ENCODE peak calls at places on chromosomes 2 and 18, in ten cellular contexts. One of them, this sample, is unnamed.
A peak's percentile ranks its signal among the peaks of the same experiment; 100 is the strongest.

GRCh38 chr2:114550895-114551793 is 108.7 kb downstream of the DPP10 start:
- DNase-seq in adrenal gland: peak; percentile 61
- DNase-seq in breast epithelium: peak; percentile 24
- DNase-seq in Peyer's patch: no peak
- DNase-seq in heart left ventricle: no peak
- DNase-seq in transverse colon: peak; percentile 76
- DNase-seq in gastrocnemius medialis: no peak
- DNase-seq in stomach: peak; percentile 37
- DNase-seq in IMR-90: peak; percentile 50
- DNase-seq in ovary: peak; percentile 15
- DNase-seq in this sample: peak; percentile 61

GRCh38 chr2:32683520-32684086 is 55.8 kb downstream of the TTC27 start:
- DNase-seq in adrenal gland: no peak
- DNase-seq in transverse colon: no peak
- DNase-seq in breast epithelium: no peak
- DNase-seq in Peyer's patch: no peak
- DNase-seq in gastrocnemius medialis: no peak
- DNase-seq in stomach: no peak
- DNase-seq in heart left ventricle: no peak
- DNase-seq in ovary: no peak
- DNase-seq in IMR-90: peak; percentile 11
- DNase-seq in this sample: no peak

GRCh38 chr2:216774180-216774579 is 78.8 kb upstream of the IGFBP5 start:
- DNase-seq in gastrocnemius medialis: no peak
- DNase-seq in ovary: no peak
- DNase-seq in breast epithelium: no peak
- DNase-seq in adrenal gland: no peak
- DNase-seq in heart left ventricle: no peak
- DNase-seq in stomach: no peak
- DNase-seq in IMR-90: no peak
- DNase-seq in transverse colon: no peak
- DNase-seq in Peyer's patch: no peak
- DNase-seq in this sample: no peak

GRCh38 chr2:155418753-155419152 is 720.3 kb downstream of the KCNJ3 start:
- DNase-seq in breast epithelium: no peak
- DNase-seq in adrenal gland: no peak
- DNase-seq in stomach: no peak
- DNase-seq in Peyer's patch: no peak
- DNase-seq in heart left ventricle: no peak
- DNase-seq in gastrocnemius medialis: no peak
- DNase-seq in ovary: no peak
- DNase-seq in transverse colon: no peak
- DNase-seq in IMR-90: no peak
- DNase-seq in this sample: no peak

GRCh38 chr18:31099490-31100230 is 2.6 kb downstream of the DSC2 start:
- DNase-seq in stomach: no peak
- DNase-seq in transverse colon: peak; percentile 22
- DNase-seq in Peyer's patch: no peak
- DNase-seq in heart left ventricle: no peak
- DNase-seq in adrenal gland: no peak
- DNase-seq in gastrocnemius medialis: no peak
- DNase-seq in ovary: no peak
- DNase-seq in IMR-90: no peak
- DNase-seq in breast epithelium: no peak
- DNase-seq in this sample: no peak

GRCh38 chr2:70828914-70829824 is 6.4 kb downstream of the CD207 start:
- DNase-seq in gastrocnemius medialis: no peak
- DNase-seq in heart left ventricle: no peak
- DNase-seq in ovary: no peak
- DNase-seq in IMR-90: peak; percentile 34
- DNase-seq in breast epithelium: no peak
- DNase-seq in stomach: no peak
- DNase-seq in transverse colon: no peak
- DNase-seq in Peyer's patch: no peak
- DNase-seq in adrenal gland: peak; percentile 30
- DNase-seq in this sample: no peak

GRCh38 chr2:69683170-69683971 is 39.8 kb upstream of the AAK1 start:
- DNase-seq in heart left ventricle: no peak
- DNase-seq in breast epithelium: no peak
- DNase-seq in IMR-90: peak; percentile 85
- DNase-seq in adrenal gland: no peak
- DNase-seq in stomach: no peak
- DNase-seq in gastrocnemius medialis: no peak
- DNase-seq in Peyer's patch: no peak
- DNase-seq in transverse colon: no peak
- DNase-seq in ovary: no peak
- DNase-seq in this sample: peak; percentile 37

GRCh38 chr2:218217366-218218309 is 649 bp downstream of the ARPC2 start:
- DNase-seq in heart left ventricle: peak; percentile 65
- DNase-seq in adrenal gland: peak; percentile 53
- DNase-seq in gastrocnemius medialis: peak; percentile 30
- DNase-seq in breast epithelium: peak; percentile 44
- DNase-seq in Peyer's patch: peak; percentile 62
- DNase-seq in ovary: peak; percentile 51
- DNase-seq in IMR-90: peak; percentile 23
- DNase-seq in transverse colon: peak; percentile 79
- DNase-seq in stomach: peak; percentile 59
- DNase-seq in this sample: peak; percentile 33

GRCh38 chr18:12271376-12272235 is 17.4 kb downstream of the CIDEA start:
- DNase-seq in gastrocnemius medialis: no peak
- DNase-seq in stomach: peak; percentile 73
- DNase-seq in breast epithelium: no peak
- DNase-seq in Peyer's patch: peak; percentile 25
- DNase-seq in transverse colon: peak; percentile 82
- DNase-seq in heart left ventricle: peak; percentile 71
- DNase-seq in adrenal gland: peak; percentile 72
- DNase-seq in IMR-90: peak; percentile 74
- DNase-seq in ovary: peak; percentile 78
- DNase-seq in this sample: peak; percentile 85

GRCh38 chr18:6039055-6039454 is 143.7 kb upstream of the TMEM200C start:
- DNase-seq in adrenal gland: no peak
- DNase-seq in breast epithelium: no peak
- DNase-seq in transverse colon: no peak
- DNase-seq in Peyer's patch: no peak
- DNase-seq in ovary: no peak
- DNase-seq in heart left ventricle: no peak
- DNase-seq in gastrocnemius medialis: no peak
- DNase-seq in IMR-90: peak; percentile 60
- DNase-seq in stomach: no peak
- DNase-seq in this sample: no peak

GRCh38 chr2:145561152-145561551 is 1041.2 kb upstream of the ZEB2 start:
- DNase-seq in heart left ventricle: no peak
- DNase-seq in breast epithelium: no peak
- DNase-seq in stomach: no peak
- DNase-seq in transverse colon: no peak
- DNase-seq in adrenal gland: no peak
- DNase-seq in gastrocnemius medialis: no peak
- DNase-seq in Peyer's patch: no peak
- DNase-seq in IMR-90: no peak
- DNase-seq in ovary: no peak
- DNase-seq in this sample: no peak

GRCh38 chr2:1605102-1605501 is 139.2 kb downstream of the PXDN start:
- DNase-seq in IMR-90: peak; percentile 53
- DNase-seq in transverse colon: no peak
- DNase-seq in heart left ventricle: peak; percentile 90
- DNase-seq in breast epithelium: no peak
- DNase-seq in ovary: no peak
- DNase-seq in adrenal gland: peak; percentile 38
- DNase-seq in Peyer's patch: no peak
- DNase-seq in stomach: no peak
- DNase-seq in gastrocnemius medialis: no peak
- DNase-seq in this sample: peak; percentile 27

GRCh38 chr2:1602359-1603010 is 141.8 kb downstream of the PXDN start:
- DNase-seq in gastrocnemius medialis: no peak
- DNase-seq in transverse colon: no peak
- DNase-seq in heart left ventricle: no peak
- DNase-seq in adrenal gland: no peak
- DNase-seq in breast epithelium: no peak
- DNase-seq in ovary: no peak
- DNase-seq in stomach: no peak
- DNase-seq in Peyer's patch: no peak
- DNase-seq in IMR-90: no peak
- DNase-seq in this sample: no peak

GRCh38 chr2:1603059-1603458 is 141.3 kb downstream of the PXDN start:
- DNase-seq in IMR-90: no peak
- DNase-seq in ovary: no peak
- DNase-seq in breast epithelium: no peak
- DNase-seq in stomach: no peak
- DNase-seq in adrenal gland: no peak
- DNase-seq in Peyer's patch: no peak
- DNase-seq in heart left ventricle: no peak
- DNase-seq in transverse colon: no peak
- DNase-seq in gastrocnemius medialis: no peak
- DNase-seq in this sample: no peak

GRCh38 chr2:1601471-1602358 is 142.6 kb downstream of the PXDN start:
- DNase-seq in breast epithelium: no peak
- DNase-seq in ovary: peak; percentile 73
- DNase-seq in heart left ventricle: peak; percentile 72
- DNase-seq in stomach: no peak
- DNase-seq in gastrocnemius medialis: no peak
- DNase-seq in transverse colon: no peak
- DNase-seq in adrenal gland: no peak
- DNase-seq in IMR-90: no peak
- DNase-seq in Peyer's patch: no peak
- DNase-seq in this sample: no peak

GRCh38 chr2:1603521-1603920 is 140.8 kb downstream of the PXDN start:
- DNase-seq in gastrocnemius medialis: no peak
- DNase-seq in Peyer's patch: no peak
- DNase-seq in stomach: no peak
- DNase-seq in adrenal gland: no peak
- DNase-seq in heart left ventricle: no peak
- DNase-seq in IMR-90: no peak
- DNase-seq in ovary: no peak
- DNase-seq in breast epithelium: no peak
- DNase-seq in transverse colon: no peak
- DNase-seq in this sample: no peak
- H3K4me1 ChIP-seq in gastrocnemius medialis: no peaks in the 10 kb centered on the region
- H3K4me1 ChIP-seq in Peyer's patch: no peaks in the 10 kb centered on the region
- H3K4me1 ChIP-seq in stomach: peaks cover 12% of the 10 kb centered on the region
- H3K4me1 ChIP-seq in adrenal gland: no peaks in the 10 kb centered on the region
- H3K4me1 ChIP-seq in heart left ventricle: peaks cover 17% of the 10 kb centered on the region
- H3K4me1 ChIP-seq in IMR-90: peaks cover 38% of the 10 kb centered on the region
- H3K4me1 ChIP-seq in ovary: peaks cover 25% of the 10 kb centered on the region
- H3K4me1 ChIP-seq in breast epithelium: no peaks in the 10 kb centered on the region
- H3K4me1 ChIP-seq in transverse colon: no peaks in the 10 kb centered on the region
- H3K4me1 ChIP-seq in this sample: no peaks in the 10 kb centered on the region

GRCh38 chr2:199943373-199943772 is 11.9 kb downstream of the TYW5 start:
- DNase-seq in transverse colon: no peak
- DNase-seq in IMR-90: no peak
- DNase-seq in stomach: no peak
- DNase-seq in breast epithelium: no peak
- DNase-seq in gastrocnemius medialis: no peak
- DNase-seq in Peyer's patch: no peak
- DNase-seq in heart left ventricle: no peak
- DNase-seq in ovary: no peak
- DNase-seq in adrenal gland: no peak
- DNase-seq in this sample: no peak

GRCh38 chr2:199946836-199947235 is 8.5 kb downstream of the TYW5 start:
- DNase-seq in Peyer's patch: no peak
- DNase-seq in ovary: no peak
- DNase-seq in breast epithelium: no peak
- DNase-seq in gastrocnemius medialis: no peak
- DNase-seq in IMR-90: no peak
- DNase-seq in stomach: no peak
- DNase-seq in adrenal gland: no peak
- DNase-seq in transverse colon: no peak
- DNase-seq in heart left ventricle: no peak
- DNase-seq in this sample: no peak

GRCh38 chr2:199951023-199951422 is 4.3 kb downstream of the TYW5 start:
- DNase-seq in stomach: no peak
- DNase-seq in transverse colon: no peak
- DNase-seq in ovary: no peak
- DNase-seq in breast epithelium: no peak
- DNase-seq in Peyer's patch: no peak
- DNase-seq in gastrocnemius medialis: no peak
- DNase-seq in adrenal gland: no peak
- DNase-seq in heart left ventricle: no peak
- DNase-seq in IMR-90: no peak
- DNase-seq in this sample: no peak

GRCh38 chr2:199950396-199950795 is 4.9 kb downstream of the TYW5 start:
- DNase-seq in IMR-90: no peak
- DNase-seq in gastrocnemius medialis: no peak
- DNase-seq in ovary: no peak
- DNase-seq in heart left ventricle: no peak
- DNase-seq in transverse colon: no peak
- DNase-seq in breast epithelium: no peak
- DNase-seq in Peyer's patch: no peak
- DNase-seq in adrenal gland: no peak
- DNase-seq in stomach: no peak
- DNase-seq in this sample: no peak

GRCh38 chr2:199946196-199946595 is 9.1 kb downstream of the TYW5 start:
- DNase-seq in transverse colon: no peak
- DNase-seq in IMR-90: no peak
- DNase-seq in breast epithelium: no peak
- DNase-seq in ovary: no peak
- DNase-seq in adrenal gland: no peak
- DNase-seq in gastrocnemius medialis: no peak
- DNase-seq in stomach: no peak
- DNase-seq in heart left ventricle: no peak
- DNase-seq in Peyer's patch: no peak
- DNase-seq in this sample: no peak
- H3K36me3 ChIP-seq in transverse colon: no peaks in the 10 kb centered on the region
- H3K36me3 ChIP-seq in IMR-90: peaks cover 16% of the 10 kb centered on the region
- H3K36me3 ChIP-seq in breast epithelium: peaks cover 4% of the 10 kb centered on the region
- H3K36me3 ChIP-seq in ovary: no peaks in the 10 kb centered on the region
- H3K36me3 ChIP-seq in adrenal gland: no peaks in the 10 kb centered on the region
- H3K36me3 ChIP-seq in gastrocnemius medialis: peaks cover 50% of the 10 kb centered on the region
- H3K36me3 ChIP-seq in stomach: peaks cover 64% of the 10 kb centered on the region
- H3K36me3 ChIP-seq in heart left ventricle: peaks cover 72% of the 10 kb centered on the region
- H3K36me3 ChIP-seq in Peyer's patch: peaks cover 41% of the 10 kb centered on the region
- H3K36me3 ChIP-seq in this sample: peaks cover 16% of the 10 kb centered on the region

GRCh38 chr2:231680284-231680991 is 27.9 kb upstream of the PTMA start:
- DNase-seq in stomach: peak; percentile 67
- DNase-seq in ovary: peak; percentile 46
- DNase-seq in heart left ventricle: no peak
- DNase-seq in gastrocnemius medialis: no peak
- DNase-seq in transverse colon: peak; percentile 70
- DNase-seq in adrenal gland: no peak
- DNase-seq in breast epithelium: peak; percentile 77
- DNase-seq in IMR-90: no peak
- DNase-seq in Peyer's patch: no peak
- DNase-seq in this sample: peak; percentile 50
- TF ChIP-seq POLR2A in stomach: no peak
- TF ChIP-seq POLR2A in ovary: no peak
- TF ChIP-seq POLR2A in heart left ventricle: no peak
- TF ChIP-seq POLR2A in gastrocnemius medialis: no peak
- TF ChIP-seq POLR2A in transverse colon: no peak
- TF ChIP-seq POLR2A in adrenal gland: no peak
- TF ChIP-seq POLR2A in breast epithelium: no peak
- TF ChIP-seq POLR2A in IMR-90: no peak
- TF ChIP-seq POLR2A in Peyer's patch: no peak
- TF ChIP-seq POLR2A in this sample: no peak

DNA sequence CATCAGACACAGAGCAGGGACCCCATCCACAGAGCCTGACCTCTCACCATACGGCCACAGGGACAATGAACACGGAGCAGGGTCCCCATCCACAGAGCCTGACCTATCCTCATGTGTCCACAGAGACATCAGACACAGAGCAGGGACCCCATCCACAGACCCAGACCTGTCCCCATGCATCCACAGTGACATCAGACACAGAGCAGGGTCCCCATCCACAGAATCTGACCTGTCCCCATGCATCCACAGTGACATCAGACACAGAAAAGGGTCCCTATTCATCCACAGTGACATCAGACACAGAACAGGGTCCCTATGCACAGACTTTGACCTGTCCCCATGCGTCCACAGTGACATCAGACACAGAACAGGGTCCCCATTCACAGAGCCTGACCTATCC is 325.1 kb upstream of the RAB6C start:
- DNase-seq in gastrocnemius medialis: no peak
- DNase-seq in breast epithelium: no peak
- DNase-seq in ovary: no peak
- DNase-seq in transverse colon: no peak
- DNase-seq in IMR-90: no peak
- DNase-seq in stomach: no peak
- DNase-seq in heart left ventricle: no peak
- DNase-seq in adrenal gland: no peak
- DNase-seq in Peyer's patch: no peak
- DNase-seq in this sample: no peak
- H3K4me1 ChIP-seq in gastrocnemius medialis: no peaks in the 10 kb centered on the region
- H3K4me1 ChIP-seq in breast epithelium: no peaks in the 10 kb centered on the region
- H3K4me1 ChIP-seq in ovary: no peaks in the 10 kb centered on the region
- H3K4me1 ChIP-seq in transverse colon: no peaks in the 10 kb centered on the region
- H3K4me1 ChIP-seq in IMR-90: no peaks in the 10 kb centered on the region
- H3K4me1 ChIP-seq in stomach: no peaks in the 10 kb centered on the region
- H3K4me1 ChIP-seq in heart left ventricle: no peaks in the 10 kb centered on the region
- H3K4me1 ChIP-seq in adrenal gland: no peaks in the 10 kb centered on the region
- H3K4me1 ChIP-seq in Peyer's patch: no peaks in the 10 kb centered on the region
- H3K4me1 ChIP-seq in this sample: no peaks in the 10 kb centered on the region